ENCODE peak calls at places on chromosomes 5 and 9, in five cellular contexts. One of them, this sample, is unnamed. For H3K9me3, the result is how much of the 10 kb centered on the place peaks cover.

GRCh38 chr5:75553358-75553757 is 41.7 kb downstream of the POLK start:
- DNase-seq in right cardiac atrium: no peak
- DNase-seq in upper lobe of left lung: no peak
- DNase-seq in heart right ventricle: no peak
- DNase-seq in T-helper 17 cell: no peak
- DNase-seq in this sample: no peak

GRCh38 chr9:100534401-100534800 is 43.5 kb upstream of the CAVIN4 start:
- DNase-seq in right cardiac atrium: no peak
- DNase-seq in upper lobe of left lung: no peak
- DNase-seq in heart right ventricle: no peak
- DNase-seq in T-helper 17 cell: no peak
- DNase-seq in this sample: no peak

GRCh38 chr5:171418982-171419662 is at the start of gene FGF18:
- DNase-seq in right cardiac atrium: peak
- DNase-seq in upper lobe of left lung: no peak
- DNase-seq in heart right ventricle: peak
- DNase-seq in T-helper 17 cell: peak
- DNase-seq in this sample: peak

GRCh38 chr5:154444559-154445421 is 1.0 kb upstream of the SAP30L start:
- DNase-seq in right cardiac atrium: peak
- DNase-seq in upper lobe of left lung: peak
- DNase-seq in heart right ventricle: no peak
- DNase-seq in T-helper 17 cell: no peak
- DNase-seq in this sample: peak

GRCh38 chr5:86500947-86501346 is 116.8 kb upstream of the COX7C start:
- DNase-seq in right cardiac atrium: no peak
- DNase-seq in upper lobe of left lung: no peak
- DNase-seq in heart right ventricle: no peak
- DNase-seq in T-helper 17 cell: no peak
- DNase-seq in this sample: no peak

GRCh38 chr9:8859416-8859815 is 1059.8 kb upstream of the DMAC1 start:
- DNase-seq in right cardiac atrium: no peak
- DNase-seq in upper lobe of left lung: no peak
- DNase-seq in heart right ventricle: no peak
- DNase-seq in T-helper 17 cell: no peak
- DNase-seq in this sample: no peak

GRCh38 chr5:155091063-155091648 is 77.6 kb downstream of the KIF4B start:
- DNase-seq in right cardiac atrium: no peak
- DNase-seq in upper lobe of left lung: no peak
- DNase-seq in heart right ventricle: no peak
- DNase-seq in T-helper 17 cell: no peak
- DNase-seq in this sample: no peak

GRCh38 chr5:54455413-54456157 is at the start of gene HSPB3:
- DNase-seq in right cardiac atrium: peak
- DNase-seq in upper lobe of left lung: no peak
- DNase-seq in heart right ventricle: peak
- DNase-seq in T-helper 17 cell: no peak
- DNase-seq in this sample: peak

GRCh38 chr5:52738095-52738506 is 49.6 kb upstream of the ITGA1 start:
- DNase-seq in right cardiac atrium: no peak
- DNase-seq in upper lobe of left lung: no peak
- DNase-seq in heart right ventricle: no peak
- DNase-seq in T-helper 17 cell: no peak
- DNase-seq in this sample: no peak

GRCh38 chr9:86046930-86047341 is 52.4 kb downstream of the GOLM1 start:
- DNase-seq in right cardiac atrium: no peak
- DNase-seq in upper lobe of left lung: peak
- DNase-seq in heart right ventricle: no peak
- DNase-seq in T-helper 17 cell: no peak
- DNase-seq in this sample: no peak

GRCh38 chr5:131163315-131164119 is 1.5 kb downstream of the HINT1 start:
- DNase-seq in right cardiac atrium: no peak
- DNase-seq in upper lobe of left lung: no peak
- DNase-seq in heart right ventricle: no peak
- DNase-seq in T-helper 17 cell: no peak
- DNase-seq in this sample: no peak

GRCh38 chr5:142491260-142491659 is 166.4 kb upstream of the SPRY4 start:
- DNase-seq in right cardiac atrium: no peak
- DNase-seq in upper lobe of left lung: no peak
- DNase-seq in heart right ventricle: no peak
- DNase-seq in T-helper 17 cell: no peak
- DNase-seq in this sample: no peak

GRCh38 chr5:154757647-154758406 is 2.6 kb downstream of the LARP1 start:
- DNase-seq in right cardiac atrium: no peak
- DNase-seq in upper lobe of left lung: no peak
- DNase-seq in heart right ventricle: no peak
- DNase-seq in T-helper 17 cell: no peak
- DNase-seq in this sample: no peak

GRCh38 chr9:112548836-112549235 is 62.2 kb downstream of the KIAA1958 start:
- DNase-seq in right cardiac atrium: no peak
- DNase-seq in upper lobe of left lung: no peak
- DNase-seq in heart right ventricle: no peak
- DNase-seq in T-helper 17 cell: no peak
- DNase-seq in this sample: no peak

GRCh38 chr5:84817953-84818352 is 433.3 kb upstream of the EDIL3 start:
- DNase-seq in right cardiac atrium: no peak
- DNase-seq in upper lobe of left lung: no peak
- DNase-seq in heart right ventricle: no peak
- DNase-seq in T-helper 17 cell: no peak
- DNase-seq in this sample: no peak

GRCh38 chr5:1495525-1495897 is 28.2 kb downstream of the LPCAT1 start:
- DNase-seq in right cardiac atrium: no peak
- DNase-seq in upper lobe of left lung: no peak
- DNase-seq in heart right ventricle: no peak
- DNase-seq in T-helper 17 cell: no peak
- DNase-seq in this sample: no peak

GRCh38 chr5:133977858-133978257 is 9.4 kb upstream of the C5orf15 start:
- DNase-seq in right cardiac atrium: no peak
- DNase-seq in upper lobe of left lung: no peak
- DNase-seq in heart right ventricle: no peak
- DNase-seq in T-helper 17 cell: no peak
- DNase-seq in this sample: no peak

GRCh38 chr5:58885265-58885664 is 302.4 kb downstream of the RAB3C start:
- DNase-seq in right cardiac atrium: no peak
- DNase-seq in upper lobe of left lung: no peak
- DNase-seq in heart right ventricle: no peak
- DNase-seq in T-helper 17 cell: no peak
- DNase-seq in this sample: no peak

GRCh38 chr5:6713274-6714181 is at the start of gene TENT4A:
- DNase-seq in right cardiac atrium: peak
- DNase-seq in upper lobe of left lung: peak
- DNase-seq in heart right ventricle: peak
- DNase-seq in T-helper 17 cell: peak
- DNase-seq in this sample: peak

GRCh38 chr9:107807183-107807582 is 317.6 kb upstream of the KLF4 start:
- DNase-seq in right cardiac atrium: no peak
- DNase-seq in upper lobe of left lung: no peak
- DNase-seq in heart right ventricle: no peak
- DNase-seq in T-helper 17 cell: no peak
- DNase-seq in this sample: no peak

GRCh38 chr9:40926404-40927259 is 201.8 kb downstream of the FOXD4L6 start:
- DNase-seq in right cardiac atrium: no peak
- DNase-seq in upper lobe of left lung: no peak
- DNase-seq in heart right ventricle: no peak
- DNase-seq in T-helper 17 cell: no peak
- DNase-seq in this sample: no peak

GRCh38 chr9:40927260-40927631 is 201.2 kb downstream of the FOXD4L6 start:
- DNase-seq in right cardiac atrium: no peak
- DNase-seq in upper lobe of left lung: no peak
- DNase-seq in heart right ventricle: no peak
- DNase-seq in T-helper 17 cell: no peak
- DNase-seq in this sample: no peak

GRCh38 chr9:40928803-40929487 is 199.5 kb downstream of the FOXD4L6 start:
- DNase-seq in right cardiac atrium: no peak
- DNase-seq in upper lobe of left lung: no peak
- DNase-seq in heart right ventricle: no peak
- DNase-seq in T-helper 17 cell: no peak
- DNase-seq in this sample: no peak

GRCh38 chr9:40927851-40928802 is 200.4 kb downstream of the FOXD4L6 start:
- DNase-seq in right cardiac atrium: no peak
- DNase-seq in upper lobe of left lung: no peak
- DNase-seq in heart right ventricle: no peak
- DNase-seq in T-helper 17 cell: no peak
- DNase-seq in this sample: no peak

GRCh38 chr9:40925149-40925548 is 203.3 kb downstream of the FOXD4L6 start:
- DNase-seq in right cardiac atrium: no peak
- DNase-seq in upper lobe of left lung: no peak
- DNase-seq in heart right ventricle: no peak
- DNase-seq in T-helper 17 cell: no peak
- DNase-seq in this sample: no peak
- H3K9me3 ChIP-seq in right cardiac atrium: under half
- H3K9me3 ChIP-seq in upper lobe of left lung: under half
- H3K9me3 ChIP-seq in heart right ventricle: half or more
- H3K9me3 ChIP-seq in T-helper 17 cell: under half
- H3K9me3 ChIP-seq in this sample: under half

DNA sequence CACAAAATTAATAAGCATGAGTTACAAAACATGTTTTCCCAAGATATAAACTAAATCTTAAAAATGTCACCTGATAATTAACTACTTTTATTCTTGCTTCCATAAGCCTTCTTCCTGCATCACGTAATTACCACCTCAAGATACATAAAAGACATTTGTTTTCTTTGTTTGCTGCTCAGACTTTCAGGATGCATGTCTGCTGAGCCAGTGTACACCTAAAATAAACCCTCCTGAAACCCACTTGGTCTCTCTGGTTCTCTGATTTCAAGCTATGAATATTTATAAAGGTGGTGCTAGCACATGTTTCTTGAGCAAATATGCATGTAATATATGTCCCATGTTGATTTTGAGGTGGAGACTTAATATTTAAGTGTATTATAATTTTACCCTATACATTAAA is 1627.7 kb upstream of the CDH9 start:
- DNase-seq in right cardiac atrium: no peak
- DNase-seq in upper lobe of left lung: no peak
- DNase-seq in heart right ventricle: no peak
- DNase-seq in T-helper 17 cell: no peak
- DNase-seq in this sample: no peak
- H3K9me3 ChIP-seq in right cardiac atrium: under half
- H3K9me3 ChIP-seq in upper lobe of left lung: under half
- H3K9me3 ChIP-seq in heart right ventricle: under half
- H3K9me3 ChIP-seq in T-helper 17 cell: under half
- H3K9me3 ChIP-seq in this sample: under half

DNA sequence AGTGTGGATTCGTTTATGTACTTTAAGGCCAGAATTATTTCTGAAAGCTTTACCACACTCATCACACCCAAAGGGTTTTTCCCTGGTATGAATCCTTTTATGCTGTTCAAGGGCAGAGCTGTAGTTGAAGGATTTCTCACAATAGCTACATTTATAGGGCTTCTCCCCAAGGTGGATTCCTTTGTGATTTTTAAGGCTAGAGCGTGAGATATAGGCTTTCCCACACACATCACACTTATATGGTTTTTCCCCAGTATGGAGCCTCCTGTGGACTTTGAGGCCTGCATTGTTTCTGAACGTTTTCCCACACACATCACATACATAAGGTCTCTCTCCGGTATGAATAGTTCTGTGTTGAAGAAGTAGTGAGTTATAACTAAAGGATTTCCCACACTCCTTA is 11.2 kb downstream of the ZFP62 start:
- DNase-seq in right cardiac atrium: no peak
- DNase-seq in upper lobe of left lung: no peak
- DNase-seq in heart right ventricle: no peak
- DNase-seq in T-helper 17 cell: no peak
- DNase-seq in this sample: no peak
- H3K9me3 ChIP-seq in right cardiac atrium: under half
- H3K9me3 ChIP-seq in upper lobe of left lung: under half
- H3K9me3 ChIP-seq in heart right ventricle: under half
- H3K9me3 ChIP-seq in T-helper 17 cell: under half
- H3K9me3 ChIP-seq in this sample: under half

DNA sequence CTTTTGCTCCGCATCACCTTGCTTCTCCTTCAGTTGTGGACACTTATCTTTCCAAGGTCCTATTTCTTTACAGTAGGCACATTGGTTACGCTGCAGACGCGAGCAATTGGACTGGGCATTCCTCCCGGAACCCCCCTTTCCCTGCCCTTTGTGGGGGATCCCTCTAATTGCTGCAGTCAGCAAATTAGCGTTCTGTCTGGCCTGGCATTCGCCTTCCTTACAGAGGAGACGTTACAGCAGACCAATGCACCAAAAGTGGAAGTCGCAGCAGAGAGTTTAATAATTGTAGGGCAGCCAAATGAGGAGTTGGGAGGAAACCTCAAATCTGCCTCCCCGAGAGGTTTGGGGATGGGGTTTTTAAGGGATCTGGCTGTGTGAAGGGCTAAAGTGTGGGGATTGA is 5.3 kb upstream of the ZNF354C start:
- DNase-seq in right cardiac atrium: no peak
- DNase-seq in upper lobe of left lung: no peak
- DNase-seq in heart right ventricle: no peak
- DNase-seq in T-helper 17 cell: no peak
- DNase-seq in this sample: no peak
- H3K9me3 ChIP-seq in right cardiac atrium: under half
- H3K9me3 ChIP-seq in upper lobe of left lung: under half
- H3K9me3 ChIP-seq in heart right ventricle: under half
- H3K9me3 ChIP-seq in T-helper 17 cell: under half
- H3K9me3 ChIP-seq in this sample: under half

GRCh38 chr5:2867373-2867933 is 116.0 kb upstream of the IRX2 start:
- DNase-seq in right cardiac atrium: no peak
- DNase-seq in upper lobe of left lung: no peak
- DNase-seq in heart right ventricle: no peak
- DNase-seq in T-helper 17 cell: no peak
- DNase-seq in this sample: no peak

GRCh38 chr5:2864515-2864914 is 113.0 kb upstream of the IRX2 start:
- DNase-seq in right cardiac atrium: no peak
- DNase-seq in upper lobe of left lung: no peak
- DNase-seq in heart right ventricle: no peak
- DNase-seq in T-helper 17 cell: no peak
- DNase-seq in this sample: no peak

GRCh38 chr5:2866622-2867372 is 115.3 kb upstream of the IRX2 start:
- DNase-seq in right cardiac atrium: no peak
- DNase-seq in upper lobe of left lung: peak
- DNase-seq in heart right ventricle: no peak
- DNase-seq in T-helper 17 cell: no peak
- DNase-seq in this sample: no peak

GRCh38 chr5:2863675-2864433 is 112.4 kb upstream of the IRX2 start:
- DNase-seq in right cardiac atrium: no peak
- DNase-seq in upper lobe of left lung: no peak
- DNase-seq in heart right ventricle: no peak
- DNase-seq in T-helper 17 cell: no peak
- DNase-seq in this sample: no peak

DNA sequence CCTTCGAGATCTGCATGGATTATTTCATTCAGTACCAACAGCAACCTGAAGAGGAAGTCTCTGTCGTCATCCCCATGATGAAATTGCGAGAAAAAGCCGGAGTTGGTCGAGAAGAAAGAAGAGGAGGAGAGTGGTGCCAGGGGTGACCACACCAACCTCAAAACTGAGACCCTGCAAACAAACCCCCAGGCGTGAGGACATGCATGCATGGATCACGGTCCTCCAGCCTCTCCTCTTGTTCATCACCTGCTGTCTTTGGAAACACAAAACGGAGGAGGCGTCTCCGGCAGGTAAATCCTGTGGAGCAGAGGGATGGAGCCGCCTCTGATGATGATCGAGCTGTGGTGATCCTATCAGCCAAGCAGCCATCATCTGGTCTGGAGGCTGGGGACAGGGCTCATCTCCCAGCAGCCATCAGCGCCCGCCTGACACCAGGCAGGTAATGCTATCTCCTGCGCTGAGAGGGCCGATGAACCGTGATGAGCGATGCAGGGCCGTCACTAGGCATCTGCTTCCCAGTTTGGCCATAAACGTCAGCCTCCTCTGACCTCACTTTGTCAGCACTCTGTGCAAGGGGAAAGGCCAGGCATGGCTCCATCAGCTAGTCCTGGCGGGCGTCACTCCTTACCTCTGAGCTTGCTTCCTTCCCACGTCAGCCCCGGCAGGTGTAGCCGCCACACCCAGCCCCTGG is 114.5 kb upstream of the IRX2 start:
- DNase-seq in right cardiac atrium: no peak
- DNase-seq in upper lobe of left lung: peak
- DNase-seq in heart right ventricle: no peak
- DNase-seq in T-helper 17 cell: no peak
- DNase-seq in this sample: no peak
- H3K9me3 ChIP-seq in right cardiac atrium: under half
- H3K9me3 ChIP-seq in upper lobe of left lung: under half
- H3K9me3 ChIP-seq in heart right ventricle: under half
- H3K9me3 ChIP-seq in T-helper 17 cell: under half
- H3K9me3 ChIP-seq in this sample: under half